ENCODE peak calls at places on chromosome 12, in eight cellular contexts. R is sigmoid colon, D is suprapubic skin, S is Panc1, P is HepG2, K is stomach, W is GM23338, V is transverse colon. U is an unnamed sample. For H3K4me1, the result is how much of the 10 kb centered on the place peaks cover.

GRCh38 chr12:82057770-82058169 is 298.6 kb upstream of the PPFIA2 start:
- DNase-seq in D (no peak), P (no peak), S (no peak), R (no peak), K (no peak), W (no peak), V (no peak), U (no peak)

GRCh38 chr12:64611430-64612286 is 1.4 kb downstream of the RASSF3 start:
- DNase-seq in V (peak), K (peak), S (no peak), W (no peak), P (no peak), R (peak), D (no peak), U (peak)

GRCh38 chr12:101685121-101685520 is 12.3 kb upstream of the CHPT1 start:
- DNase-seq in V (no peak), R (no peak), S (no peak), W (no peak), P (no peak), D (no peak), K (no peak), U (no peak)

GRCh38 chr12:62846506-62846905 is 88.4 kb downstream of the PPM1H start:
- DNase-seq in S (no peak), W (no peak), R (no peak), V (no peak), P (no peak), K (no peak), D (no peak), U (no peak)

GRCh38 chr12:65330341-65330740 is 51.9 kb downstream of the MSRB3 start:
- DNase-seq in D (no peak), R (no peak), V (no peak), K (no peak), S (no peak), W (no peak), P (no peak), U (no peak)

GRCh38 chr12:111791507-111791906 is 24.8 kb downstream of the ALDH2 start:
- DNase-seq in W (no peak), P (no peak), S (no peak), K (no peak), R (peak), D (no peak), V (no peak), U (no peak)

GRCh38 chr12:79983492-79983891 is 48.6 kb upstream of the PPP1R12A start:
- DNase-seq in V (no peak), K (no peak), D (no peak), R (no peak), W (no peak), P (no peak), S (no peak), U (no peak)

GRCh38 chr12:13197526-13198141 is 1.1 kb downstream of the EMP1 start:
- DNase-seq in K (no peak), W (peak), V (no peak), D (peak), R (peak), P (no peak), S (no peak), U (no peak)

GRCh38 chr12:41190360-41190759 is 2.2 kb downstream of the PDZRN4 start:
- DNase-seq in V (no peak), P (peak), K (no peak), S (no peak), D (no peak), R (peak), W (peak), U (no peak)

GRCh38 chr12:89566615-89567014 is 40.8 kb upstream of the POC1B start:
- DNase-seq in W (no peak), P (no peak), K (no peak), D (no peak), S (no peak), V (no peak), R (no peak), U (peak)

GRCh38 chr12:26187014-26187413 is 8.4 kb upstream of the SSPN start:
- DNase-seq in K (no peak), S (no peak), P (no peak), W (no peak), R (no peak), D (no peak), V (no peak), U (no peak)

GRCh38 chr12:121961195-121961879 is 42.9 kb downstream of the CFAP251 start:
- DNase-seq in S (no peak), V (no peak), P (no peak), D (no peak), W (no peak), K (no peak), R (no peak), U (no peak)

GRCh38 chr12:64451687-64452558 is at the start of gene TBK1:
- DNase-seq in P (peak), S (no peak), W (peak), K (peak), D (peak), R (peak), V (peak), U (peak)

GRCh38 chr12:12813120-12814101 is at the start of gene DDX47:
- DNase-seq in S (no peak), K (peak), V (peak), D (peak), W (peak), P (peak), R (peak), U (peak)

GRCh38 chr12:24561411-24561871 is 387.5 kb downstream of the BCAT1 start:
- DNase-seq in V (peak), R (peak), P (no peak), K (no peak), S (no peak), D (no peak), W (peak), U (no peak)

GRCh38 chr12:118374126-118374725 is 1.5 kb upstream of the TAOK3 start:
- DNase-seq in S (no peak), W (no peak), K (no peak), D (no peak), P (no peak), V (no peak), R (no peak), U (no peak)

GRCh38 chr12:71476513-71476912 is 36.9 kb downstream of the LGR5 start:
- DNase-seq in W (no peak), K (no peak), R (no peak), S (no peak), D (no peak), P (no peak), V (no peak), U (no peak)

GRCh38 chr12:99367181-99367580 is 280.4 kb upstream of the GARIN6 start:
- DNase-seq in R (no peak), V (no peak), D (no peak), K (no peak), S (no peak), W (no peak), P (no peak), U (no peak)

GRCh38 chr12:24404086-24404815 is 454.8 kb upstream of the SOX5 start:
- DNase-seq in W (no peak), P (peak), K (no peak), V (no peak), R (no peak), D (no peak), S (no peak), U (no peak)

GRCh38 chr12:125683748-125684381 is 618.6 kb downstream of the AACS start:
- DNase-seq in R (no peak), K (peak), S (no peak), P (peak), D (no peak), V (peak), W (peak), U (no peak)

GRCh38 chr12:53268009-53268636 is at the start of gene ESPL1:
- DNase-seq in W (peak), S (no peak), K (peak), D (no peak), P (peak), V (peak), R (peak), U (peak)

GRCh38 chr12:91370086-91370868 is 187.7 kb upstream of the DCN start:
- DNase-seq in R (no peak), V (no peak), W (peak), P (no peak), D (no peak), K (no peak), S (no peak), U (no peak)

GRCh38 chr12:69687390-69687789 is 11.7 kb downstream of the BEST3 start:
- DNase-seq in R (no peak), W (no peak), S (no peak), K (no peak), P (no peak), D (no peak), V (no peak), U (no peak)

GRCh38 chr12:114815157-114815556 is 131.2 kb upstream of the TBX3 start:
- DNase-seq in P (no peak), S (no peak), V (no peak), K (no peak), R (no peak), D (no peak), W (no peak), U (no peak)

GRCh38 chr12:120339256-120339655 is 11.7 kb upstream of the PLA2G1B start:
- DNase-seq in K (no peak), D (no peak), P (no peak), V (no peak), W (no peak), S (no peak), R (no peak), U (no peak)

GRCh38 chr12:67827820-67828383 is 161.3 kb upstream of the IFNG-AS1 start:
- DNase-seq in P (no peak), V (peak), S (peak), W (no peak), K (no peak), D (no peak), R (peak), U (no peak)

GRCh38 chr12:115785548-115785947 is 491.9 kb downstream of the MED13L start:
- DNase-seq in R (no peak), V (no peak), D (no peak), S (no peak), K (no peak), W (peak), P (no peak), U (no peak)

DNA sequence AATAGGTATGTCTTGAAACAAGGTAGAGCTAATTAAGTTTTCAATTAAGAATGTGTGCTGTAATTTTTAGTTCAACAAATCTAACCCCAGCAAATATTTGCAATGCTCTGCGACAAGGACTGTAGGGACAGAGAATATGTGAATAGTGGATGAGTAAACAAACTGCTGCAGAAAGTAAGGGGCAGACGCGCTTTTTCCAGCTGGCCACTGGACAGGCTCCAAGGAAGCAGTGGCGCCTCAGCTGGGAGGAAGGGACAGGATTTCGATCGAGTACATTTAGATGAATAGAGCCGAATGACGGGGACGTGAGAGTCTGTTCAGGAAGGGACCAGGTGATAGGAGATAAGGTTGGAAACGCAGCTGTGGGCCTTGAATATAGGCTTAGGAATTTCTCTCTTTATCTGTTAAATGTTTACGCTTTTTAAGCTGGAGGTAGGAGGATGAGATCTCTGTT is 69.3 kb downstream of the ELK3 start:
- DNase-seq in R (no peak), S (no peak), P (peak), K (peak), W (peak), V (no peak), D (no peak), U (no peak)
- TF ChIP-seq POLR2AphosphoS5 in R (peak), S (no peak), P (no peak), K (no peak), W (no peak), V (no peak), D (no peak), U (no peak)

GRCh38 chr12:113195598-113195997 is 10.1 kb downstream of the RITA1 start:
- DNase-seq in S (no peak), W (no peak), R (no peak), V (no peak), D (no peak), P (no peak), K (no peak), U (no peak)
- H3K4me1 ChIP-seq in S (under half), W (under half), R (under half), V (under half), D (under half), P (under half), K (under half), U (under half)

GRCh38 chr12:104479141-104479662 is 22.5 kb downstream of the CHST11 start:
- DNase-seq in P (no peak), D (no peak), S (no peak), V (no peak), R (no peak), K (no peak), W (no peak), U (no peak)
- H3K4me3 ChIP-seq in P (no peak), D (no peak), S (no peak), V (no peak), R (no peak), K (no peak), W (no peak), U (no peak)

GRCh38 chr12:57893460-57894353 is 47.2 kb upstream of the CTDSP2 start:
- DNase-seq in D (peak), P (peak), V (peak), R (peak), S (no peak), W (peak), K (peak), U (peak)
- TF ChIP-seq POLR2AphosphoS5 in D (peak), P (no peak), V (peak), R (peak), S (peak), W (no peak), K (peak), U (peak)

DNA sequence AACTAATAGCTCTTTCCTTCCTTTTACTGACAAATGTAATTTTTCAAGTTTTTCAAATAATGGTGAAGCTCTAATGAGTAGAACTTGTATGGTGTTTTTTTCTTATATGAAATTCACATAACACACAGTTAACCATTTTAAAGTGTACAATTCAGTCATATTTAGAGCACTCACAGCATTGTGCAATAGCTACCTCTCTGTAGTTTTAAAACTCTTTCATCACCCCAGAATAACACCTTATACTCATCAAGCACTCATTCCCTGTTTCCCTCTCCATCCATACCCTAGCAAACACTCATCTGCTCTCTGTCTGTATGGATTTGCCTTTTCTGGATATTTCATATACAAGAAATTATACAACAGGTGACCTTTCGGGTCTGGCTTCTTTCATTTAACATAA is 207.9 kb upstream of the SLC38A2 start:
- DNase-seq in R (no peak), W (no peak), S (no peak), P (no peak), D (no peak), V (no peak), K (no peak), U (no peak)
- H3K4me1 ChIP-seq in R (under half), W (under half), S (under half), P (half or more), D (under half), V (under half), K (under half), U (under half)